ENCODE peak calls at places on chromosomes 12 and 14, in four cellular contexts. One of them, this sample, is unnamed.

GRCh38 chr12:53652366-53652765 is 23.5 kb downstream of the ATP5MC2 start:
- DNase-seq in GM23248: peak
- DNase-seq in H1: no peak
- DNase-seq in neural progenitor cell: no peak
- DNase-seq in this sample: peak

GRCh38 chr14:28609228-28609828 is 157.3 kb upstream of the FOXG1 start:
- DNase-seq in GM23248: peak
- DNase-seq in H1: peak
- DNase-seq in neural progenitor cell: peak
- DNase-seq in this sample: peak

GRCh38 chr12:26623136-26623535 is 209.9 kb downstream of the ITPR2 start:
- DNase-seq in GM23248: no peak
- DNase-seq in H1: no peak
- DNase-seq in neural progenitor cell: no peak
- DNase-seq in this sample: no peak

GRCh38 chr12:42744539-42745156 is 155.1 kb upstream of the PRICKLE1 start:
- DNase-seq in GM23248: peak
- DNase-seq in H1: no peak
- DNase-seq in neural progenitor cell: no peak
- DNase-seq in this sample: peak

GRCh38 chr14:103721334-103722120 is 5.9 kb downstream of the ZFYVE21 start:
- DNase-seq in GM23248: peak
- DNase-seq in H1: no peak
- DNase-seq in neural progenitor cell: no peak
- DNase-seq in this sample: no peak

GRCh38 chr14:25007832-25008231 is 42.1 kb downstream of the STXBP6 start:
- DNase-seq in GM23248: peak
- DNase-seq in H1: no peak
- DNase-seq in neural progenitor cell: no peak
- DNase-seq in this sample: no peak

GRCh38 chr12:111064982-111065381 is 144.6 kb upstream of the MYL2 start:
- DNase-seq in GM23248: no peak
- DNase-seq in H1: no peak
- DNase-seq in neural progenitor cell: no peak
- DNase-seq in this sample: no peak

GRCh38 chr12:4664111-4664510 is 15.2 kb downstream of the NDUFA9 start:
- DNase-seq in GM23248: peak
- DNase-seq in H1: no peak
- DNase-seq in neural progenitor cell: no peak
- DNase-seq in this sample: peak

GRCh38 chr14:71021347-71022014 is 114.2 kb downstream of the PCNX1 start:
- DNase-seq in GM23248: peak
- DNase-seq in H1: no peak
- DNase-seq in neural progenitor cell: no peak
- DNase-seq in this sample: peak

GRCh38 chr12:71731439-71732356 is 23.0 kb upstream of the RAB21 start:
- DNase-seq in GM23248: peak
- DNase-seq in H1: peak
- DNase-seq in neural progenitor cell: peak
- DNase-seq in this sample: peak

GRCh38 chr14:81269100-81269978 is 48.6 kb upstream of the GTF2A1 start:
- DNase-seq in GM23248: peak
- DNase-seq in H1: no peak
- DNase-seq in neural progenitor cell: peak
- DNase-seq in this sample: peak

GRCh38 chr12:8087666-8088065 is 5.6 kb downstream of the NECAP1 start:
- DNase-seq in GM23248: no peak
- DNase-seq in H1: no peak
- DNase-seq in neural progenitor cell: no peak
- DNase-seq in this sample: no peak

GRCh38 chr14:95529242-95529641 is 5.6 kb upstream of the GLRX5 start:
- DNase-seq in GM23248: no peak
- DNase-seq in H1: no peak
- DNase-seq in neural progenitor cell: no peak
- DNase-seq in this sample: no peak

GRCh38 chr14:95524706-95525512 is 8.5 kb upstream of the SYNE3 start:
- DNase-seq in GM23248: peak
- DNase-seq in H1: no peak
- DNase-seq in neural progenitor cell: no peak
- DNase-seq in this sample: no peak

GRCh38 chr14:95527392-95528002 is 7.4 kb upstream of the GLRX5 start:
- DNase-seq in GM23248: peak
- DNase-seq in H1: no peak
- DNase-seq in neural progenitor cell: peak
- DNase-seq in this sample: peak

GRCh38 chr14:95525999-95526398 is 8.9 kb upstream of the GLRX5 start:
- DNase-seq in GM23248: no peak
- DNase-seq in H1: no peak
- DNase-seq in neural progenitor cell: no peak
- DNase-seq in this sample: no peak

GRCh38 chr14:95526483-95527391 is 8.1 kb upstream of the GLRX5 start:
- DNase-seq in GM23248: no peak
- DNase-seq in H1: no peak
- DNase-seq in neural progenitor cell: no peak
- DNase-seq in this sample: peak
- H3K9ac ChIP-seq in GM23248: peak
- H3K9ac ChIP-seq in H1: no peak
- H3K9ac ChIP-seq in neural progenitor cell: no peak
- H3K9ac ChIP-seq in this sample: no peak

GRCh38 chr14:36333106-36333505 is 12.7 kb upstream of the MBIP start:
- DNase-seq in GM23248: no peak
- DNase-seq in H1: no peak
- DNase-seq in neural progenitor cell: no peak
- DNase-seq in this sample: no peak
- H3K4me3 ChIP-seq in GM23248: no peak
- H3K4me3 ChIP-seq in H1: no peak
- H3K4me3 ChIP-seq in neural progenitor cell: no peak
- H3K4me3 ChIP-seq in this sample: no peak

DNA sequence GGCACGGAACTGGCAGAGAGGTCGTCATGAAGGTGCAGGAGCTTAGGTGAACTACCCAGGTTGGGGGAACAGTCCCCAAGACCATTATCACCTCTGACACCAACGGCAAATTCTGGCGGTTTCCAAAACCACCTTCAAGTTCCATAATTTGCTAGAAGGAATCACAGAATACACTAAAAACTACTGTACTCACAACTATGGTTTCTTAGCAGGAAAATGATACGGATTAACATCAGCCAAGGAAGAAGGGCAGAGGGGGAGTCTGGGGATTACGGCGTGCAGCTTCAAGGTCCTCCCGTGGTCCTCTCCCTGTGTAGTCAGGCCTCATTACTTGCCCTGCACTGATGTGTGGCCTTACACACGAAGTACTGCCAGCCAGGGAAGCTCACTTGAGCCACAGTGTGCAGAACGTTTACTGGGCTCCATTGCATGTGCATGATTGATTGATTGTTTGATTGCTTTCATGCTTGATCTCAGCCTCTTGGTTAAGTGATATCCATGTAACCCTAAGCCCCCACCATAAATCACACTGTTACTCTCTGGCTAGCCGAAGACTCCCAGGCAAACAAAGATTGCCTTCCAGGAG is 813 bp upstream of the STX2 start:
- DNase-seq in GM23248: no peak
- DNase-seq in H1: no peak
- DNase-seq in neural progenitor cell: no peak
- DNase-seq in this sample: no peak
- H3K9ac ChIP-seq in GM23248: peak
- H3K9ac ChIP-seq in H1: no peak
- H3K9ac ChIP-seq in neural progenitor cell: no peak
- H3K9ac ChIP-seq in this sample: no peak

GRCh38 chr14:22977434-22977683 is 5.0 kb downstream of the AJUBA start:
- DNase-seq in GM23248: no peak
- DNase-seq in H1: no peak
- DNase-seq in neural progenitor cell: no peak
- DNase-seq in this sample: no peak
- H3K4me3 ChIP-seq in GM23248: peak
- H3K4me3 ChIP-seq in H1: no peak
- H3K4me3 ChIP-seq in neural progenitor cell: peak
- H3K4me3 ChIP-seq in this sample: no peak

DNA sequence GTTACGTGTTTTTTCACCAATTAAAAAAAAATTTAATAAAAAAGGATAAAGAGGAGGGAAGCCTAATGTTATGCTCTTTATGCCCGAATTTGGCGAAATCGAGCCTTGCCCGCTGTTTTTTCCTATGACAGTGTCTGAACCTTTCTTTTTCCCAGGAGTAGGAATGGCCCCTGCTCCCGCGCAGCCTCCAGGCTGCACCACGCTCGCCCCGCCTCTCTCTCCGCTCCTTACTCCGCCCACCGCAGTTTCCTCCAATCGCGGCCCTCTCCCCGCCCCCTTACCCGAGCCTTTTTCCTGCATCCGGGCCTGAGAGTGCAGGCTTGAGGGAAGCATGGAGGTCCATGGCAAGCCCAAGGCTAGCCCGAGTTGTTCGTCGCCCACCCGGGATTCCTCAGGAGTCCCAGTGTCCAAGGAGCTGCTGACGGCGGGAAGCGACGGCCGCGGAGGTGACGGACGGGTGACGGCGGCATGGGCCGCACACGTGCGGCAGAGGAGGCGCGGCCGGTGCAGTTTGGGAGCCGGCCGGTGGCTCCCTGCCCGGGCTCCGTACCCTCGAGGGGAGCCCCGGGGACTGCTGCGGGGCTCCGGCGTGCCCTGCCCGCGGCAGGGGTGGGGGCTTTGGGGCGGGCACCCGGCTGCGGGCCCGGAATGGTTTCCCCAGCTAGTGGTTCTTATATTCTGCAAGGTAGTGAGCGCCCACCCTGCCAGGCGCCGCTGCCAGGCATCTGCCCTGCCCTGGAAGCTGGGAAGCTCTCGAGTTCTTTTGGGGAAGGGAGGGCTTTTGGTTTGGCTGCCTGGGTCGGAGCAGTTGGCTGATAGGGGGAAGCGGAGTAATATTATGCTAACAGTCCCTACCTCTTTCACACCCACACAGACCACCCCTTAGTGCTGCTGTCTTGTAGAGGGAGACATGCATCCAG is at the start of gene NOPCHAP1:
- DNase-seq in GM23248: peak
- DNase-seq in H1: peak
- DNase-seq in neural progenitor cell: peak
- DNase-seq in this sample: peak
- H3K9ac ChIP-seq in GM23248: peak
- H3K9ac ChIP-seq in H1: peak
- H3K9ac ChIP-seq in neural progenitor cell: peak
- H3K9ac ChIP-seq in this sample: peak

DNA sequence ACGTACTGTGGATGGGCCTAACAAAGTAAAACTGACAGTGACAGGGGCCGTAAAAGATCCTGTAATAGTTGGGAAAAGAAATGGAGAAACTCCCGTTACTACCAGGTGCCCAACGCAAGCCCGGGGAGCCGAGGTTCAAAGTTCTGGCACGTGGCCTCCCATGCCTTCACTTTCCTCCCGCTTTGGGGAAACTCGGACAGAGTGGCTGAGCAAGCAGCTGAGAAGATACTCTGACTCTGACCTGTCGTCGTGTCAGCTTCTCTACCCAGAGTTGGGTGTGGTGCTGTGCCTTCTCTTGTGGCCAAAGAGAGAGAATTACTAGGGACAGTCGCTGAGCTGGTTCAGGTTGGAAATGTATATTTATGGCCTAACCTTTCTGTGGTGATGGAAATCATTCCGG is 1.7 kb downstream of the B4GALNT3 start:
- DNase-seq in GM23248: no peak
- DNase-seq in H1: no peak
- DNase-seq in neural progenitor cell: no peak
- DNase-seq in this sample: no peak
- H3K4me3 ChIP-seq in GM23248: no peak
- H3K4me3 ChIP-seq in H1: no peak
- H3K4me3 ChIP-seq in neural progenitor cell: peak
- H3K4me3 ChIP-seq in this sample: no peak

DNA sequence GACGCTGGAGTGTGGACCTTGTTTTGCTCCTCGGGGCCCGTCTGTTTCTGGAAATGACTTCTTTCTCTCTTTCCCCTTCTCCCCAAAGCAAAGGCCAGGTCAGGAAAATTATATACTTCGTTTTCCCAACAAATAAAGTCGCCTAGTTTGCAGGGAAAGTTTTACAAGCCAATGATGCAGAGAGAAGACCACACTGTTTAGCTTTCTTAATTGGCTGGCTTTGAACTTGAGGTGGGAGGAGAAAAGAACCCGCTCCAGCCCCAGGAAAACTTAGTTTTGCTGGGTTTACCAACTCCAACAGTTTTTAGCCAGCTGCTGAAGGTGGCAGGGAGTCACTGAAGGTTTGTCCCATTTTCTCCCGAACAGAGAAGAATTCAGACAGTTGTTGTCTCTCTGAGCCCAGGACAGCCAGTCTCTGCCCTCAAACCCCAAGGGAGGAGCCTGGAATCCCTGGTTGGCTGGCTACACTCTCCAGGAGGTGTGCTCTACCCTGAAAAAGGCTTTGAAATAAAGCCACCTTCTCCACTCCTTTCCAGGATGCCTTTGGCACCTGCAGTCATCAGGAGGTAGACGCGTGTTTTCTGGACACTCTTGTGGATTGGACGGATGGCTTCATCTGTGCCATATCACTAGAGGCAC is 24.8 kb downstream of the BCL11B start:
- DNase-seq in GM23248: no peak
- DNase-seq in H1: no peak
- DNase-seq in neural progenitor cell: no peak
- DNase-seq in this sample: no peak
- H3K9ac ChIP-seq in GM23248: no peak
- H3K9ac ChIP-seq in H1: no peak
- H3K9ac ChIP-seq in neural progenitor cell: no peak
- H3K9ac ChIP-seq in this sample: no peak

GRCh38 chr14:91062600-91062999 is 2.2 kb upstream of the RPS6KA5 start:
- DNase-seq in GM23248: no peak
- DNase-seq in H1: no peak
- DNase-seq in neural progenitor cell: no peak
- DNase-seq in this sample: no peak
- H3K4me3 ChIP-seq in GM23248: no peak
- H3K4me3 ChIP-seq in H1: no peak
- H3K4me3 ChIP-seq in neural progenitor cell: no peak
- H3K4me3 ChIP-seq in this sample: no peak

DNA sequence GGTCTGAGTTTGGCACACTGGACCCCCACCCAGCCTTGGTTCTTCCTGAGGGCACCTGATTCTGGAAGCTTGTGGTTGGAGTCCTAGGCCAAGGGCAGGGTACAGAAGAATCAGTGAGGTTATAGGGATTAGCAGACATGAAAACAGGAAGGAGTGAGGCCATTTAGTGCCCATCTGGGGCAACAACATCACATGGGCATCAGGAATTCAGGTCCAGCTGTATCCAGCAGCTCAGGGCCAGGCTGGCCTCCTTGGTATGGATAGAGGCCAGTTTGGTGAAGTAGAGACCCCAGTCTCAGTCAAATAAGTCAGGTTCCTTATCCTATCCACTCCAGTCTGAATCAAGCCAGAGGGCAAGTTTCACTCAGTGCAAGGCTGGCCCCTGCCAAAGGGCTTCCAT is 36.2 kb downstream of the RASAL1 start:
- DNase-seq in GM23248: no peak
- DNase-seq in H1: no peak
- DNase-seq in neural progenitor cell: no peak
- DNase-seq in this sample: no peak
- H3K9ac ChIP-seq in GM23248: no peak
- H3K9ac ChIP-seq in H1: no peak
- H3K9ac ChIP-seq in neural progenitor cell: no peak
- H3K9ac ChIP-seq in this sample: no peak